ENCODE peak calls at places on chromosomes 1 and 21, in seven cellular contexts. One of them, this sample, is unnamed. For H3K9me3, the result is how much of the 10 kb centered on the place peaks cover.

GRCh38 chr1:245016700-245017099 is 138.1 kb upstream of the KIF26B start:
- DNase-seq in heart right ventricle: no peak
- DNase-seq in PC-9: no peak
- DNase-seq in heart left ventricle: no peak
- DNase-seq in OCI-LY7: no peak
- DNase-seq in CD8-positive, alpha-beta T cell: no peak
- DNase-seq in NT2/D1: no peak
- DNase-seq in this sample: no peak

GRCh38 chr1:234611799-234612351 is 1.9 kb upstream of the IRF2BP2 start:
- DNase-seq in PC-9: peak
- DNase-seq in OCI-LY7: peak
- DNase-seq in heart left ventricle: peak
- DNase-seq in CD8-positive, alpha-beta T cell: no peak
- DNase-seq in heart right ventricle: peak
- DNase-seq in NT2/D1: no peak
- DNase-seq in this sample: no peak

GRCh38 chr1:5980314-5981008 is 11.8 kb downstream of the NPHP4 start:
- DNase-seq in heart left ventricle: peak
- DNase-seq in heart right ventricle: peak
- DNase-seq in NT2/D1: no peak
- DNase-seq in OCI-LY7: peak
- DNase-seq in CD8-positive, alpha-beta T cell: no peak
- DNase-seq in PC-9: no peak
- DNase-seq in this sample: no peak

GRCh38 chr1:154899041-154899440 is 29.0 kb upstream of the KCNN3 start:
- DNase-seq in PC-9: no peak
- DNase-seq in heart left ventricle: no peak
- DNase-seq in NT2/D1: no peak
- DNase-seq in OCI-LY7: no peak
- DNase-seq in heart right ventricle: no peak
- DNase-seq in CD8-positive, alpha-beta T cell: no peak
- DNase-seq in this sample: no peak

GRCh38 chr1:16204634-16205332 is 7.7 kb downstream of the ARHGEF19 start:
- DNase-seq in PC-9: no peak
- DNase-seq in CD8-positive, alpha-beta T cell: no peak
- DNase-seq in heart left ventricle: no peak
- DNase-seq in NT2/D1: no peak
- DNase-seq in heart right ventricle: no peak
- DNase-seq in OCI-LY7: peak
- DNase-seq in this sample: no peak

GRCh38 chr1:160777486-160778089 is 18.4 kb upstream of the LY9 start:
- DNase-seq in OCI-LY7: peak
- DNase-seq in PC-9: no peak
- DNase-seq in heart left ventricle: no peak
- DNase-seq in heart right ventricle: no peak
- DNase-seq in CD8-positive, alpha-beta T cell: peak
- DNase-seq in NT2/D1: peak
- DNase-seq in this sample: no peak

GRCh38 chr1:98991127-98992003 is 13.3 kb downstream of the PLPPR5 start:
- DNase-seq in heart right ventricle: no peak
- DNase-seq in heart left ventricle: no peak
- DNase-seq in CD8-positive, alpha-beta T cell: no peak
- DNase-seq in PC-9: peak
- DNase-seq in OCI-LY7: peak
- DNase-seq in NT2/D1: no peak
- DNase-seq in this sample: no peak

GRCh38 chr1:78716186-78716585 is 66.6 kb downstream of the IFI44 start:
- DNase-seq in OCI-LY7: no peak
- DNase-seq in CD8-positive, alpha-beta T cell: no peak
- DNase-seq in PC-9: no peak
- DNase-seq in NT2/D1: no peak
- DNase-seq in heart right ventricle: no peak
- DNase-seq in heart left ventricle: no peak
- DNase-seq in this sample: no peak

GRCh38 chr1:204188959-204189639 is 7.2 kb downstream of the KISS1 start:
- DNase-seq in OCI-LY7: no peak
- DNase-seq in NT2/D1: no peak
- DNase-seq in heart left ventricle: no peak
- DNase-seq in PC-9: no peak
- DNase-seq in CD8-positive, alpha-beta T cell: no peak
- DNase-seq in heart right ventricle: no peak
- DNase-seq in this sample: no peak

GRCh38 chr1:57591854-57592253 is 168.0 kb upstream of the DAB1 start:
- DNase-seq in PC-9: no peak
- DNase-seq in NT2/D1: no peak
- DNase-seq in heart right ventricle: no peak
- DNase-seq in CD8-positive, alpha-beta T cell: no peak
- DNase-seq in heart left ventricle: no peak
- DNase-seq in OCI-LY7: no peak
- DNase-seq in this sample: no peak

GRCh38 chr1:46134660-46135331 is 2.4 kb upstream of the PIK3R3 start:
- DNase-seq in OCI-LY7: no peak
- DNase-seq in heart left ventricle: peak
- DNase-seq in CD8-positive, alpha-beta T cell: no peak
- DNase-seq in heart right ventricle: peak
- DNase-seq in NT2/D1: no peak
- DNase-seq in PC-9: peak
- DNase-seq in this sample: no peak

GRCh38 chr1:30715216-30715615 is 8.2 kb downstream of the MATN1 start:
- DNase-seq in NT2/D1: no peak
- DNase-seq in heart right ventricle: no peak
- DNase-seq in PC-9: no peak
- DNase-seq in heart left ventricle: no peak
- DNase-seq in CD8-positive, alpha-beta T cell: no peak
- DNase-seq in OCI-LY7: no peak
- DNase-seq in this sample: no peak

GRCh38 chr1:155933591-155934096 is 569 bp downstream of the KHDC4 start:
- DNase-seq in heart left ventricle: no peak
- DNase-seq in PC-9: no peak
- DNase-seq in heart right ventricle: no peak
- DNase-seq in CD8-positive, alpha-beta T cell: no peak
- DNase-seq in NT2/D1: no peak
- DNase-seq in OCI-LY7: peak
- DNase-seq in this sample: no peak

GRCh38 chr1:68043443-68044090 is 6.9 kb downstream of the DIRAS3 start:
- DNase-seq in CD8-positive, alpha-beta T cell: no peak
- DNase-seq in heart left ventricle: no peak
- DNase-seq in NT2/D1: no peak
- DNase-seq in OCI-LY7: no peak
- DNase-seq in PC-9: no peak
- DNase-seq in heart right ventricle: no peak
- DNase-seq in this sample: no peak

GRCh38 chr1:236081546-236082227 is 16.8 kb upstream of the NID1 start:
- DNase-seq in NT2/D1: no peak
- DNase-seq in OCI-LY7: no peak
- DNase-seq in heart right ventricle: no peak
- DNase-seq in CD8-positive, alpha-beta T cell: no peak
- DNase-seq in PC-9: no peak
- DNase-seq in heart left ventricle: no peak
- DNase-seq in this sample: no peak

GRCh38 chr1:231499148-231499763 is 29.2 kb upstream of the TSNAX start:
- DNase-seq in NT2/D1: no peak
- DNase-seq in heart left ventricle: no peak
- DNase-seq in PC-9: no peak
- DNase-seq in OCI-LY7: peak
- DNase-seq in CD8-positive, alpha-beta T cell: no peak
- DNase-seq in heart right ventricle: no peak
- DNase-seq in this sample: no peak
- H3K9me3 ChIP-seq in NT2/D1: under half
- H3K9me3 ChIP-seq in heart left ventricle: under half
- H3K9me3 ChIP-seq in PC-9: under half
- H3K9me3 ChIP-seq in OCI-LY7: under half
- H3K9me3 ChIP-seq in CD8-positive, alpha-beta T cell: under half
- H3K9me3 ChIP-seq in heart right ventricle: under half
- H3K9me3 ChIP-seq in this sample: under half

DNA sequence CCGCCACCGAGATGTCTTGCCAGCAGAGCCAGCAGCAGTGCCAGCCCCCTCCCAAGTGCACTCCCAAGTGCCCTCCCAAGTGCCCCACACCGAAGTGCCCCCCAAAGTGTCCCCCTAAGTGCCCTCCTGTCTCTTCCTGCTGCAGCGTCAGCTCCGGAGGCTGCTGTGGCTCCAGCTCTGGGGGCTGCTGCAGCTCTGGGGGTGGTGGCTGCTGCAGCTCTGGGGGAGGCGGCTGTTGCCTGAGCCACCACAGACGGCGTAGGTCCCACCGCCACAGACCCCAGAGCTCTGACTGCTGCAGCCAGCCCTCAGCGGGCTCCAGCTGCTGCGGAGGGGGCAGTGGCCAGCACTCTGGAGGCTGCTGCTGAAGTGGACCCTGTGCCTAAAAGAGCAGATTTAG is 1.4 kb downstream of the LCE1F start:
- DNase-seq in OCI-LY7: no peak
- DNase-seq in heart right ventricle: no peak
- DNase-seq in PC-9: no peak
- DNase-seq in heart left ventricle: no peak
- DNase-seq in CD8-positive, alpha-beta T cell: no peak
- DNase-seq in NT2/D1: no peak
- DNase-seq in this sample: no peak
- H3K9me3 ChIP-seq in OCI-LY7: under half
- H3K9me3 ChIP-seq in heart right ventricle: under half
- H3K9me3 ChIP-seq in PC-9: under half
- H3K9me3 ChIP-seq in heart left ventricle: under half
- H3K9me3 ChIP-seq in CD8-positive, alpha-beta T cell: under half
- H3K9me3 ChIP-seq in NT2/D1: under half
- H3K9me3 ChIP-seq in this sample: under half

DNA sequence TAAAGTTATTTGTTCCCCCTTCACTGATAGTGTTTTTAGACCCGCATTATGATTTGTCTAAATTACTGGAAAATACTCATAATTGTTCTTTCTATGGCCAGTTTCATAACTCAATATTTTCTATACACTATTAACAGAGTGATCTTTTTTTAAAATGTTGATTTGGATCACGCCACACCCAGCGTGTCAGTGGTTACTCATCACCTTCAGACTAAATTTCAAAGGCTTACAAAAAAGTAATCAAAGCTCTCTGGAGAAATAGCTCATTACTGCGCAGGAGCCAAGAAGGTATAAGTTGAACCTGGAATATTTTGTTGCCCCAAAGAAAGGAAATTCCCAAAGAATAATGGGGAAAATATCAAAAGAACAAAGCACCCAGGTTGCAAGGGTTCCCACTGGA is 104.9 kb downstream of the EVI5 start:
- DNase-seq in heart left ventricle: no peak
- DNase-seq in NT2/D1: no peak
- DNase-seq in OCI-LY7: no peak
- DNase-seq in PC-9: no peak
- DNase-seq in heart right ventricle: no peak
- DNase-seq in CD8-positive, alpha-beta T cell: no peak
- DNase-seq in this sample: no peak
- H3K9me3 ChIP-seq in heart left ventricle: under half
- H3K9me3 ChIP-seq in NT2/D1: under half
- H3K9me3 ChIP-seq in OCI-LY7: under half
- H3K9me3 ChIP-seq in PC-9: under half
- H3K9me3 ChIP-seq in heart right ventricle: under half
- H3K9me3 ChIP-seq in CD8-positive, alpha-beta T cell: under half
- H3K9me3 ChIP-seq in this sample: under half

DNA sequence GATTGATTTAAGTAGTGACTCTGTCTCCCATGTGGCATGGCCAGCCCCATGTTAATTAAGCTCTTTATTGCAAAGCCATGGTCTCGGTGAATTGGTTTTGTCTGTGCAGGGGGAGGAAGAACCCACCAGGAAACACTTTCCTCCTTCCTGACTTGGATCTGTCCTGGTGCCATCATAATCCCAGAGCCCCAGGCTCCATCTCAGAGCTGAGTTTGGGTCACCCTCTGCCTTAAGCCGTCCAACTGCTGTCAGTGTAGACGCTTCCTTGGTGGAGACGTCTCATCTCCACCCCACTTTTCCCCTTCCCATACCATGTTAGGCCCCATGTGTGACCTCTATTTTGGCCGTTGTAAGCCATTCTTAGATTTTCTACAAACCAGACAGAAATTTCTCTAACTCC is 36.0 kb upstream of the COL6A2 start:
- DNase-seq in heart left ventricle: no peak
- DNase-seq in CD8-positive, alpha-beta T cell: no peak
- DNase-seq in OCI-LY7: no peak
- DNase-seq in heart right ventricle: no peak
- DNase-seq in NT2/D1: no peak
- DNase-seq in PC-9: no peak
- DNase-seq in this sample: no peak
- H3K9me3 ChIP-seq in heart left ventricle: under half
- H3K9me3 ChIP-seq in CD8-positive, alpha-beta T cell: under half
- H3K9me3 ChIP-seq in OCI-LY7: under half
- H3K9me3 ChIP-seq in heart right ventricle: under half
- H3K9me3 ChIP-seq in NT2/D1: under half
- H3K9me3 ChIP-seq in PC-9: under half
- H3K9me3 ChIP-seq in this sample: under half

GRCh38 chr1:192235127-192235526 is 76.9 kb downstream of the RGS18 start:
- DNase-seq in heart right ventricle: no peak
- DNase-seq in NT2/D1: no peak
- DNase-seq in CD8-positive, alpha-beta T cell: no peak
- DNase-seq in PC-9: no peak
- DNase-seq in OCI-LY7: no peak
- DNase-seq in heart left ventricle: no peak
- DNase-seq in this sample: no peak
- H3K9me3 ChIP-seq in heart right ventricle: under half
- H3K9me3 ChIP-seq in NT2/D1: under half
- H3K9me3 ChIP-seq in CD8-positive, alpha-beta T cell: under half
- H3K9me3 ChIP-seq in PC-9: under half
- H3K9me3 ChIP-seq in OCI-LY7: under half
- H3K9me3 ChIP-seq in heart left ventricle: under half
- H3K9me3 ChIP-seq in this sample: under half

GRCh38 chr1:248755505-248755904 is at the start of gene LYPD8:
- DNase-seq in OCI-LY7: no peak
- DNase-seq in heart right ventricle: no peak
- DNase-seq in NT2/D1: no peak
- DNase-seq in CD8-positive, alpha-beta T cell: no peak
- DNase-seq in PC-9: no peak
- DNase-seq in heart left ventricle: no peak
- DNase-seq in this sample: no peak
- H3K9me3 ChIP-seq in OCI-LY7: under half
- H3K9me3 ChIP-seq in heart right ventricle: under half
- H3K9me3 ChIP-seq in NT2/D1: under half
- H3K9me3 ChIP-seq in CD8-positive, alpha-beta T cell: under half
- H3K9me3 ChIP-seq in PC-9: under half
- H3K9me3 ChIP-seq in heart left ventricle: under half
- H3K9me3 ChIP-seq in this sample: under half

GRCh38 chr1:247043406-247043805 is 35.2 kb downstream of the ZNF670 start:
- DNase-seq in heart right ventricle: no peak
- DNase-seq in CD8-positive, alpha-beta T cell: no peak
- DNase-seq in PC-9: no peak
- DNase-seq in OCI-LY7: no peak
- DNase-seq in heart left ventricle: no peak
- DNase-seq in NT2/D1: no peak
- DNase-seq in this sample: no peak

GRCh38 chr1:247047702-247048101 is 30.9 kb downstream of the ZNF670 start:
- DNase-seq in heart left ventricle: no peak
- DNase-seq in PC-9: no peak
- DNase-seq in NT2/D1: no peak
- DNase-seq in heart right ventricle: no peak
- DNase-seq in OCI-LY7: no peak
- DNase-seq in CD8-positive, alpha-beta T cell: no peak
- DNase-seq in this sample: no peak

DNA sequence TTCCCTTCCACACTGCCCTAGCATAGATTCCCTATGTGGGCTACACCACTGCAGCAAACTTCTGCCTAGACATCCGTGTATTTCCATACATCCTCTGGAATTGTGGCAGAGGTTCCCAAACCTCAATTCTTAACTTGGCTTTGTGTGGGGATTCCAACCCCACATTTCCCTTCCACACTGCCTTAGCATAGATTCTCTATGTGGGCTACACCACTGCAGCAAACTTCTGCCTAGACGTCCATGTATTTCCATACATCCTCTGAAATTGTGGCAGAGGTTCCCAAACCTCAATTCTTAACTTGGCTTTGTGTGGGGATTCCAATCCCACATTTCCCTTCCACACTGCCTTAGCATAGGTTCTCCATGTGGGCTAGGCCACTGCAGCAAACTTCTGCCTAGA is 31.4 kb downstream of the ZNF670 start:
- DNase-seq in NT2/D1: no peak
- DNase-seq in heart left ventricle: no peak
- DNase-seq in OCI-LY7: no peak
- DNase-seq in heart right ventricle: no peak
- DNase-seq in PC-9: no peak
- DNase-seq in CD8-positive, alpha-beta T cell: no peak
- DNase-seq in this sample: no peak
- H3K9me3 ChIP-seq in NT2/D1: half or more
- H3K9me3 ChIP-seq in heart left ventricle: half or more
- H3K9me3 ChIP-seq in OCI-LY7: half or more
- H3K9me3 ChIP-seq in heart right ventricle: half or more
- H3K9me3 ChIP-seq in PC-9: under half
- H3K9me3 ChIP-seq in CD8-positive, alpha-beta T cell: under half
- H3K9me3 ChIP-seq in this sample: under half